ENCODE peak calls at places on chromosomes 4 and X, in five cellular contexts. One of them, this sample, is unnamed.

GRCh38 chr4:20368926-20369325 is 117.2 kb downstream of the SLIT2 start:
- DNase-seq in NCI-H1694: no peak
- DNase-seq in activated CD8-positive, alpha-beta memory T cell treated with anti-CD3 and anti-CD28 coated beads for 48 hours: no peak
- DNase-seq in LoVo: no peak
- DNase-seq in amniotic stem cell: no peak
- DNase-seq in this sample: no peak

GRCh38 chrX:24876782-24877315 is 138.9 kb downstream of the ARX start:
- DNase-seq in NCI-H1694: no peak
- DNase-seq in amniotic stem cell: no peak
- DNase-seq in LoVo: no peak
- DNase-seq in activated CD8-positive, alpha-beta memory T cell treated with anti-CD3 and anti-CD28 coated beads for 48 hours: no peak
- DNase-seq in this sample: no peak

GRCh38 chr4:40986375-40986774 is 228.0 kb downstream of the APBB2 start:
- DNase-seq in NCI-H1694: no peak
- DNase-seq in activated CD8-positive, alpha-beta memory T cell treated with anti-CD3 and anti-CD28 coated beads for 48 hours: no peak
- DNase-seq in LoVo: no peak
- DNase-seq in amniotic stem cell: no peak
- DNase-seq in this sample: no peak

GRCh38 chr4:176303938-176304337 is 15.8 kb upstream of the SPCS3 start:
- DNase-seq in LoVo: no peak
- DNase-seq in amniotic stem cell: no peak
- DNase-seq in activated CD8-positive, alpha-beta memory T cell treated with anti-CD3 and anti-CD28 coated beads for 48 hours: no peak
- DNase-seq in NCI-H1694: no peak
- DNase-seq in this sample: no peak

GRCh38 chr4:168325591-168325990 is 7.0 kb upstream of the DDX60 start:
- DNase-seq in activated CD8-positive, alpha-beta memory T cell treated with anti-CD3 and anti-CD28 coated beads for 48 hours: no peak
- DNase-seq in NCI-H1694: no peak
- DNase-seq in LoVo: no peak
- DNase-seq in amniotic stem cell: no peak
- DNase-seq in this sample: no peak

GRCh38 chrX:101291204-101291603 is at the start of gene TAF7L:
- DNase-seq in activated CD8-positive, alpha-beta memory T cell treated with anti-CD3 and anti-CD28 coated beads for 48 hours: no peak
- DNase-seq in amniotic stem cell: no peak
- DNase-seq in NCI-H1694: no peak
- DNase-seq in LoVo: no peak
- DNase-seq in this sample: no peak

GRCh38 chr4:140238353-140239041 is 84.5 kb upstream of the MAML3 start:
- DNase-seq in NCI-H1694: peak; percentile 89
- DNase-seq in LoVo: no peak
- DNase-seq in activated CD8-positive, alpha-beta memory T cell treated with anti-CD3 and anti-CD28 coated beads for 48 hours: no peak
- DNase-seq in amniotic stem cell: no peak
- DNase-seq in this sample: peak; percentile 95

GRCh38 chr4:40506066-40506465 is 123.6 kb downstream of the RBM47 start:
- DNase-seq in LoVo: no peak
- DNase-seq in amniotic stem cell: no peak
- DNase-seq in activated CD8-positive, alpha-beta memory T cell treated with anti-CD3 and anti-CD28 coated beads for 48 hours: no peak
- DNase-seq in NCI-H1694: no peak
- DNase-seq in this sample: no peak

GRCh38 chr4:184897807-184898388 is 72.1 kb upstream of the ACSL1 start:
- DNase-seq in NCI-H1694: no peak
- DNase-seq in activated CD8-positive, alpha-beta memory T cell treated with anti-CD3 and anti-CD28 coated beads for 48 hours: no peak
- DNase-seq in LoVo: no peak
- DNase-seq in amniotic stem cell: no peak
- DNase-seq in this sample: no peak

GRCh38 chr4:70531981-70532380 is 13.6 kb downstream of the AMTN start:
- DNase-seq in NCI-H1694: no peak
- DNase-seq in LoVo: no peak
- DNase-seq in activated CD8-positive, alpha-beta memory T cell treated with anti-CD3 and anti-CD28 coated beads for 48 hours: no peak
- DNase-seq in amniotic stem cell: no peak
- DNase-seq in this sample: no peak

GRCh38 chr4:574346-575161 is 1.5 kb downstream of the TMEM271 start:
- DNase-seq in activated CD8-positive, alpha-beta memory T cell treated with anti-CD3 and anti-CD28 coated beads for 48 hours: no peak
- DNase-seq in amniotic stem cell: no peak
- DNase-seq in NCI-H1694: no peak
- DNase-seq in LoVo: no peak
- DNase-seq in this sample: no peak

GRCh38 chr4:185735887-185736286 is 76.1 kb downstream of the SORBS2 start:
- DNase-seq in LoVo: no peak
- DNase-seq in NCI-H1694: no peak
- DNase-seq in activated CD8-positive, alpha-beta memory T cell treated with anti-CD3 and anti-CD28 coated beads for 48 hours: no peak
- DNase-seq in amniotic stem cell: no peak
- DNase-seq in this sample: no peak

GRCh38 chr4:10664408-10664807 is 20.2 kb downstream of the CLNK start:
- DNase-seq in activated CD8-positive, alpha-beta memory T cell treated with anti-CD3 and anti-CD28 coated beads for 48 hours: no peak
- DNase-seq in NCI-H1694: no peak
- DNase-seq in amniotic stem cell: peak; percentile 33
- DNase-seq in LoVo: no peak
- DNase-seq in this sample: peak; percentile 15

GRCh38 chr4:87442889-87443288 is 20.5 kb downstream of the NUDT9 start:
- DNase-seq in NCI-H1694: no peak
- DNase-seq in LoVo: no peak
- DNase-seq in amniotic stem cell: no peak
- DNase-seq in activated CD8-positive, alpha-beta memory T cell treated with anti-CD3 and anti-CD28 coated beads for 48 hours: no peak
- DNase-seq in this sample: no peak

GRCh38 chrX:25158635-25159034 is 142.9 kb upstream of the ARX start:
- DNase-seq in LoVo: no peak
- DNase-seq in amniotic stem cell: no peak
- DNase-seq in NCI-H1694: no peak
- DNase-seq in activated CD8-positive, alpha-beta memory T cell treated with anti-CD3 and anti-CD28 coated beads for 48 hours: no peak
- DNase-seq in this sample: no peak

GRCh38 chrX:119790977-119791436 is 423 bp downstream of the RPL39 start:
- DNase-seq in NCI-H1694: peak; percentile 8
- DNase-seq in activated CD8-positive, alpha-beta memory T cell treated with anti-CD3 and anti-CD28 coated beads for 48 hours: no peak
- DNase-seq in amniotic stem cell: no peak
- DNase-seq in LoVo: no peak
- DNase-seq in this sample: no peak

GRCh38 chr4:106421441-106422296 is 53.1 kb upstream of the GIMD1 start:
- DNase-seq in NCI-H1694: no peak
- DNase-seq in amniotic stem cell: no peak
- DNase-seq in LoVo: no peak
- DNase-seq in activated CD8-positive, alpha-beta memory T cell treated with anti-CD3 and anti-CD28 coated beads for 48 hours: no peak
- DNase-seq in this sample: no peak

GRCh38 chrX:51395807-51396728 is 63.4 kb downstream of the NUDT10 start:
- DNase-seq in activated CD8-positive, alpha-beta memory T cell treated with anti-CD3 and anti-CD28 coated beads for 48 hours: peak; percentile 6
- DNase-seq in LoVo: no peak
- DNase-seq in NCI-H1694: no peak
- DNase-seq in amniotic stem cell: no peak
- DNase-seq in this sample: no peak

GRCh38 chr4:102503831-102504786 is 3.0 kb downstream of the NFKB1 start:
- DNase-seq in amniotic stem cell: no peak
- DNase-seq in LoVo: no peak
- DNase-seq in NCI-H1694: no peak
- DNase-seq in activated CD8-positive, alpha-beta memory T cell treated with anti-CD3 and anti-CD28 coated beads for 48 hours: no peak
- DNase-seq in this sample: no peak

GRCh38 chrX:1658083-1658463 is 43.2 kb downstream of the ASMT start:
- DNase-seq in amniotic stem cell: no peak
- DNase-seq in LoVo: no peak
- DNase-seq in activated CD8-positive, alpha-beta memory T cell treated with anti-CD3 and anti-CD28 coated beads for 48 hours: no peak
- DNase-seq in NCI-H1694: peak; percentile 28
- DNase-seq in this sample: no peak

GRCh38 chrX:134658002-134658401 is 269 bp downstream of the PLAC1 start:
- DNase-seq in amniotic stem cell: no peak
- DNase-seq in LoVo: no peak
- DNase-seq in NCI-H1694: peak; percentile 18
- DNase-seq in activated CD8-positive, alpha-beta memory T cell treated with anti-CD3 and anti-CD28 coated beads for 48 hours: no peak
- DNase-seq in this sample: no peak

GRCh38 chrX:11724122-11725017 is 33.7 kb upstream of the MSL3 start:
- DNase-seq in LoVo: peak; percentile 12
- DNase-seq in activated CD8-positive, alpha-beta memory T cell treated with anti-CD3 and anti-CD28 coated beads for 48 hours: no peak
- DNase-seq in NCI-H1694: no peak
- DNase-seq in amniotic stem cell: peak; percentile 3
- DNase-seq in this sample: no peak

GRCh38 chr4:1746919-1747602 is 25.7 kb downstream of the TACC3 start:
- DNase-seq in LoVo: no peak
- DNase-seq in amniotic stem cell: no peak
- DNase-seq in activated CD8-positive, alpha-beta memory T cell treated with anti-CD3 and anti-CD28 coated beads for 48 hours: no peak
- DNase-seq in NCI-H1694: no peak
- DNase-seq in this sample: no peak

GRCh38 chrX:43805579-43805978 is 76.7 kb downstream of the MAOB start:
- DNase-seq in LoVo: peak; percentile 32
- DNase-seq in activated CD8-positive, alpha-beta memory T cell treated with anti-CD3 and anti-CD28 coated beads for 48 hours: no peak
- DNase-seq in amniotic stem cell: no peak
- DNase-seq in NCI-H1694: no peak
- DNase-seq in this sample: no peak

GRCh38 chrX:112380541-112381278 is 298.1 kb upstream of the TRPC5 start:
- DNase-seq in amniotic stem cell: no peak
- DNase-seq in LoVo: no peak
- DNase-seq in NCI-H1694: no peak
- DNase-seq in activated CD8-positive, alpha-beta memory T cell treated with anti-CD3 and anti-CD28 coated beads for 48 hours: no peak
- DNase-seq in this sample: no peak

GRCh38 chrX:106397788-106398538 is 213.8 kb upstream of the RADX start:
- DNase-seq in activated CD8-positive, alpha-beta memory T cell treated with anti-CD3 and anti-CD28 coated beads for 48 hours: no peak
- DNase-seq in NCI-H1694: no peak
- DNase-seq in amniotic stem cell: no peak
- DNase-seq in LoVo: no peak
- DNase-seq in this sample: no peak

GRCh38 chrX:27884654-27885053 is 76.9 kb downstream of the MAGEB10 start:
- DNase-seq in LoVo: no peak
- DNase-seq in amniotic stem cell: no peak
- DNase-seq in NCI-H1694: no peak
- DNase-seq in activated CD8-positive, alpha-beta memory T cell treated with anti-CD3 and anti-CD28 coated beads for 48 hours: no peak
- DNase-seq in this sample: no peak